ENCODE peak calls at places on chromosomes 13 and 19, in nine cellular contexts. X, A, M, K, C, F, G, W and S are unnamed samples.

GRCh38 chr19:2255112-2255845 is 938 bp downstream of the JSRP1 start:
- DNase-seq in X (no peak), A (no peak), M (no peak), K (no peak), C (no peak), F (no peak), G (no peak), W (no peak), S (no peak)

GRCh38 chr19:9741476-9742171 is 26.9 kb downstream of the ZNF846 start:
- DNase-seq in X (no peak), A (no peak), M (no peak), K (no peak), C (no peak), F (no peak), G (no peak), W (no peak), S (peak)

GRCh38 chr19:50710094-50710493 is 9.5 kb downstream of the SHANK1 start:
- DNase-seq in X (no peak), A (no peak), M (no peak), K (no peak), C (no peak), F (no peak), G (no peak), W (no peak), S (no peak)

GRCh38 chr13:95153647-95154405 is 147.4 kb downstream of the ABCC4 start:
- DNase-seq in X (no peak), A (no peak), M (no peak), K (no peak), C (no peak), F (no peak), G (no peak), W (no peak), S (peak)

GRCh38 chr13:23686948-23687347 is 116.7 kb downstream of the TNFRSF19 start:
- DNase-seq in X (no peak), A (no peak), M (no peak), K (no peak), C (no peak), F (no peak), G (no peak), W (no peak), S (no peak)

GRCh38 chr13:89923731-89924130 is 1423.8 kb upstream of the MIR17HG start:
- DNase-seq in X (no peak), A (no peak), M (no peak), K (no peak), C (no peak), F (no peak), G (no peak), W (no peak), S (peak)

GRCh38 chr13:77786888-77787287 is 89.4 kb downstream of the SLAIN1 start:
- DNase-seq in X (no peak), A (no peak), M (no peak), K (no peak), C (no peak), F (no peak), G (no peak), W (no peak), S (no peak)

GRCh38 chr13:110560606-110561334 is 752 bp downstream of the RAB20 start:
- DNase-seq in X (peak), A (no peak), M (no peak), K (peak), C (no peak), F (no peak), G (no peak), W (no peak), S (no peak)

GRCh38 chr19:40588926-40589569 is 12.1 kb upstream of the LTBP4 start:
- DNase-seq in X (no peak), A (no peak), M (no peak), K (no peak), C (no peak), F (no peak), G (no peak), W (no peak), S (no peak)

GRCh38 chr19:28737021-28737525 is 475.9 kb downstream of the UQCRFS1 start:
- DNase-seq in X (peak), A (peak), M (no peak), K (peak), C (no peak), F (no peak), G (peak), W (no peak), S (peak)

GRCh38 chr13:66154981-66155380 is 1075.2 kb downstream of the PCDH9 start:
- DNase-seq in X (no peak), A (no peak), M (no peak), K (peak), C (no peak), F (no peak), G (peak), W (no peak), S (peak)

GRCh38 chr13:59144700-59145099 is 1019.0 kb downstream of the DIAPH3 start:
- DNase-seq in X (no peak), A (no peak), M (no peak), K (no peak), C (no peak), F (no peak), G (no peak), W (no peak), S (no peak)

GRCh38 chr13:27920677-27921420 is 1.0 kb downstream of the PDX1 start:
- DNase-seq in X (peak), A (no peak), M (no peak), K (peak), C (no peak), F (no peak), G (no peak), W (no peak), S (peak)

GRCh38 chr19:5172859-5173577 is 167.6 kb downstream of the PTPRS start:
- DNase-seq in X (no peak), A (no peak), M (no peak), K (peak), C (no peak), F (no peak), G (peak), W (no peak), S (peak)

GRCh38 chr19:13154911-13155471 is 4.8 kb downstream of the IER2 start:
- DNase-seq in X (peak), A (no peak), M (peak), K (peak), C (peak), F (peak), G (no peak), W (no peak), S (peak)

GRCh38 chr13:110390572-110390971 is 83.5 kb downstream of the COL4A2 start:
- DNase-seq in X (no peak), A (no peak), M (no peak), K (peak), C (no peak), F (no peak), G (peak), W (no peak), S (peak)

GRCh38 chr19:11377237-11377636 is 2.8 kb downstream of the SWSAP1 start:
- DNase-seq in X (no peak), A (peak), M (no peak), K (peak), C (no peak), F (no peak), G (peak), W (no peak), S (peak)

GRCh38 chr19:10288662-10289166 is 1.0 kb upstream of the ICAM5 start:
- DNase-seq in X (peak), A (no peak), M (no peak), K (peak), C (no peak), F (peak), G (no peak), W (no peak), S (peak)

GRCh38 chr13:49354719-49355118 is 89.1 kb downstream of the CAB39L start:
- DNase-seq in X (no peak), A (no peak), M (no peak), K (no peak), C (no peak), F (no peak), G (no peak), W (no peak), S (no peak)

GRCh38 chr13:30866692-30867669 is 39.1 kb upstream of the MEDAG start:
- DNase-seq in X (no peak), A (peak), M (no peak), K (no peak), C (no peak), F (no peak), G (no peak), W (no peak), S (no peak)

GRCh38 chr19:4488496-4488895 is 16.4 kb downstream of the HDGFL2 start:
- DNase-seq in X (no peak), A (no peak), M (no peak), K (no peak), C (no peak), F (no peak), G (no peak), W (no peak), S (no peak)

GRCh38 chr19:2618611-2619010 is 83.9 kb downstream of the GNG7 start:
- DNase-seq in X (no peak), A (no peak), M (peak), K (peak), C (no peak), F (peak), G (no peak), W (no peak), S (peak)

GRCh38 chr19:4139614-4140236 is 13.7 kb upstream of the CREB3L3 start:
- DNase-seq in X (peak), A (peak), M (peak), K (peak), C (peak), F (peak), G (no peak), W (peak), S (peak)

GRCh38 chr19:55174425-55175116 is 5.5 kb downstream of the SYT5 start:
- DNase-seq in X (no peak), A (no peak), M (no peak), K (no peak), C (no peak), F (no peak), G (no peak), W (no peak), S (no peak)

GRCh38 chr19:46824887-46825730 is 25.5 kb downstream of the AP2S1 start:
- DNase-seq in X (no peak), A (no peak), M (no peak), K (no peak), C (no peak), F (no peak), G (no peak), W (no peak), S (no peak)

GRCh38 chr19:14091086-14091884 is 734 bp upstream of the SAMD1 start:
- DNase-seq in X (no peak), A (peak), M (peak), K (peak), C (no peak), F (peak), G (no peak), W (no peak), S (peak)

GRCh38 chr13:26629260-26629659 is 71.8 kb downstream of the WASF3 start:
- DNase-seq in X (no peak), A (no peak), M (no peak), K (no peak), C (no peak), F (no peak), G (no peak), W (no peak), S (no peak)

GRCh38 chr13:81078048-81078447 is 737.1 kb upstream of the SPRY2 start:
- DNase-seq in X (no peak), A (no peak), M (no peak), K (no peak), C (no peak), F (no peak), G (no peak), W (no peak), S (no peak)

GRCh38 chr19:35748106-35749020 is at the start of gene LIN37:
- DNase-seq in X (peak), A (peak), M (peak), K (peak), C (peak), F (peak), G (peak), W (peak), S (peak)

GRCh38 chr13:80654638-80655249 is 313.8 kb upstream of the SPRY2 start:
- DNase-seq in X (no peak), A (no peak), M (no peak), K (no peak), C (no peak), F (no peak), G (no peak), W (no peak), S (no peak)

GRCh38 chr19:47542030-47542475 is 27.2 kb upstream of the NAPA start:
- DNase-seq in X (no peak), A (no peak), M (no peak), K (peak), C (no peak), F (no peak), G (no peak), W (no peak), S (peak)

GRCh38 chr19:17579523-17580244 is 24.2 kb downstream of the COLGALT1 start:
- DNase-seq in X (peak), A (no peak), M (no peak), K (peak), C (no peak), F (no peak), G (no peak), W (no peak), S (peak)

GRCh38 chr19:19652482-19653295 is 9.2 kb upstream of the GMIP start:
- DNase-seq in X (no peak), A (no peak), M (no peak), K (peak), C (no peak), F (no peak), G (no peak), W (no peak), S (peak)

GRCh38 chr19:58117841-58118575 is 20.0 kb upstream of the ZSCAN18 start:
- DNase-seq in X (no peak), A (no peak), M (no peak), K (no peak), C (no peak), F (no peak), G (no peak), W (no peak), S (no peak)

GRCh38 chr19:45211751-45212381 is 33.3 kb downstream of the BLOC1S3 start:
- DNase-seq in X (no peak), A (no peak), M (no peak), K (no peak), C (no peak), F (no peak), G (no peak), W (no peak), S (no peak)